ENCODE peak calls at places on chromosomes 4 and X, in nine cellular contexts. One of them, this sample, is unnamed.

GRCh38 chr4:169070895-169071218 is 60.8 kb upstream of the CBR4 start:
- DNase-seq in mesendoderm: peak
- DNase-seq in caudate nucleus: no peak
- DNase-seq in NCI-H1092: no peak
- DNase-seq in cardiac septum: no peak
- DNase-seq in nephron progenitor cell: no peak
- DNase-seq in T-helper 9 cell: no peak
- DNase-seq in activated naive CD4-positive, alpha-beta T cell treated with anti-CD3 and anti-CD28 coated beads, Interleukin-2, amount 50 U/mL, for 16 hours: no peak
- DNase-seq in astrocyte of the hippocampus: peak
- DNase-seq in this sample: no peak

GRCh38 chr4:184287697-184288255 is 70.1 kb upstream of the ENPP6 start:
- DNase-seq in mesendoderm: peak
- DNase-seq in caudate nucleus: no peak
- DNase-seq in NCI-H1092: no peak
- DNase-seq in cardiac septum: no peak
- DNase-seq in nephron progenitor cell: no peak
- DNase-seq in T-helper 9 cell: no peak
- DNase-seq in activated naive CD4-positive, alpha-beta T cell treated with anti-CD3 and anti-CD28 coated beads, Interleukin-2, amount 50 U/mL, for 16 hours: no peak
- DNase-seq in astrocyte of the hippocampus: peak
- DNase-seq in this sample: no peak

GRCh38 chr4:121764702-121765367 is at the start of gene SMIM43:
- DNase-seq in mesendoderm: peak
- DNase-seq in caudate nucleus: no peak
- DNase-seq in NCI-H1092: no peak
- DNase-seq in cardiac septum: no peak
- DNase-seq in nephron progenitor cell: peak
- DNase-seq in T-helper 9 cell: no peak
- DNase-seq in activated naive CD4-positive, alpha-beta T cell treated with anti-CD3 and anti-CD28 coated beads, Interleukin-2, amount 50 U/mL, for 16 hours: peak
- DNase-seq in astrocyte of the hippocampus: peak
- DNase-seq in this sample: no peak

GRCh38 chr4:151649461-151649860 is 111.3 kb downstream of the GATB start:
- DNase-seq in mesendoderm: no peak
- DNase-seq in caudate nucleus: no peak
- DNase-seq in NCI-H1092: no peak
- DNase-seq in cardiac septum: no peak
- DNase-seq in nephron progenitor cell: no peak
- DNase-seq in T-helper 9 cell: no peak
- DNase-seq in activated naive CD4-positive, alpha-beta T cell treated with anti-CD3 and anti-CD28 coated beads, Interleukin-2, amount 50 U/mL, for 16 hours: no peak
- DNase-seq in astrocyte of the hippocampus: no peak
- DNase-seq in this sample: no peak

GRCh38 chr4:29405151-29405550 is 1315.0 kb upstream of the PCDH7 start:
- DNase-seq in mesendoderm: no peak
- DNase-seq in caudate nucleus: no peak
- DNase-seq in NCI-H1092: no peak
- DNase-seq in cardiac septum: no peak
- DNase-seq in nephron progenitor cell: no peak
- DNase-seq in T-helper 9 cell: no peak
- DNase-seq in activated naive CD4-positive, alpha-beta T cell treated with anti-CD3 and anti-CD28 coated beads, Interleukin-2, amount 50 U/mL, for 16 hours: no peak
- DNase-seq in astrocyte of the hippocampus: no peak
- DNase-seq in this sample: no peak

GRCh38 chr4:25098964-25099843 is 61.0 kb downstream of the SEPSECS start:
- DNase-seq in mesendoderm: peak
- DNase-seq in caudate nucleus: no peak
- DNase-seq in NCI-H1092: peak
- DNase-seq in cardiac septum: peak
- DNase-seq in nephron progenitor cell: no peak
- DNase-seq in T-helper 9 cell: no peak
- DNase-seq in activated naive CD4-positive, alpha-beta T cell treated with anti-CD3 and anti-CD28 coated beads, Interleukin-2, amount 50 U/mL, for 16 hours: no peak
- DNase-seq in astrocyte of the hippocampus: peak
- DNase-seq in this sample: no peak

GRCh38 chr4:149961876-149962597 is 116.2 kb upstream of the DCLK2 start:
- DNase-seq in mesendoderm: no peak
- DNase-seq in caudate nucleus: no peak
- DNase-seq in NCI-H1092: no peak
- DNase-seq in cardiac septum: no peak
- DNase-seq in nephron progenitor cell: no peak
- DNase-seq in T-helper 9 cell: no peak
- DNase-seq in activated naive CD4-positive, alpha-beta T cell treated with anti-CD3 and anti-CD28 coated beads, Interleukin-2, amount 50 U/mL, for 16 hours: no peak
- DNase-seq in astrocyte of the hippocampus: peak
- DNase-seq in this sample: no peak

GRCh38 chrX:120380699-120381098 is 18.8 kb downstream of the ATP1B4 start:
- DNase-seq in mesendoderm: peak
- DNase-seq in caudate nucleus: no peak
- DNase-seq in NCI-H1092: no peak
- DNase-seq in cardiac septum: no peak
- DNase-seq in nephron progenitor cell: no peak
- DNase-seq in T-helper 9 cell: peak
- DNase-seq in activated naive CD4-positive, alpha-beta T cell treated with anti-CD3 and anti-CD28 coated beads, Interleukin-2, amount 50 U/mL, for 16 hours: no peak
- DNase-seq in astrocyte of the hippocampus: no peak
- DNase-seq in this sample: no peak

GRCh38 chr4:15352508-15352907 is 75.3 kb upstream of the C1QTNF7 start:
- DNase-seq in mesendoderm: no peak
- DNase-seq in caudate nucleus: no peak
- DNase-seq in NCI-H1092: no peak
- DNase-seq in cardiac septum: no peak
- DNase-seq in nephron progenitor cell: no peak
- DNase-seq in T-helper 9 cell: no peak
- DNase-seq in activated naive CD4-positive, alpha-beta T cell treated with anti-CD3 and anti-CD28 coated beads, Interleukin-2, amount 50 U/mL, for 16 hours: no peak
- DNase-seq in astrocyte of the hippocampus: no peak
- DNase-seq in this sample: no peak

GRCh38 chr4:45580306-45580705 is 543.5 kb downstream of the GABRG1 start:
- DNase-seq in mesendoderm: no peak
- DNase-seq in caudate nucleus: no peak
- DNase-seq in NCI-H1092: no peak
- DNase-seq in cardiac septum: no peak
- DNase-seq in nephron progenitor cell: no peak
- DNase-seq in T-helper 9 cell: no peak
- DNase-seq in activated naive CD4-positive, alpha-beta T cell treated with anti-CD3 and anti-CD28 coated beads, Interleukin-2, amount 50 U/mL, for 16 hours: no peak
- DNase-seq in astrocyte of the hippocampus: no peak
- DNase-seq in this sample: no peak

GRCh38 chrX:6053126-6053625 is 175.5 kb downstream of the NLGN4X start:
- DNase-seq in mesendoderm: no peak
- DNase-seq in caudate nucleus: no peak
- DNase-seq in NCI-H1092: peak
- DNase-seq in cardiac septum: no peak
- DNase-seq in nephron progenitor cell: no peak
- DNase-seq in T-helper 9 cell: no peak
- DNase-seq in activated naive CD4-positive, alpha-beta T cell treated with anti-CD3 and anti-CD28 coated beads, Interleukin-2, amount 50 U/mL, for 16 hours: no peak
- DNase-seq in astrocyte of the hippocampus: peak
- DNase-seq in this sample: no peak

GRCh38 chr4:156971623-156972369 is at the start of gene PDGFC:
- DNase-seq in mesendoderm: peak
- DNase-seq in caudate nucleus: peak
- DNase-seq in NCI-H1092: peak
- DNase-seq in cardiac septum: peak
- DNase-seq in nephron progenitor cell: peak
- DNase-seq in T-helper 9 cell: no peak
- DNase-seq in activated naive CD4-positive, alpha-beta T cell treated with anti-CD3 and anti-CD28 coated beads, Interleukin-2, amount 50 U/mL, for 16 hours: no peak
- DNase-seq in astrocyte of the hippocampus: peak
- DNase-seq in this sample: no peak

GRCh38 chr4:55326629-55327028 is 19.4 kb upstream of the SRD5A3 start:
- DNase-seq in mesendoderm: no peak
- DNase-seq in caudate nucleus: no peak
- DNase-seq in NCI-H1092: no peak
- DNase-seq in cardiac septum: no peak
- DNase-seq in nephron progenitor cell: no peak
- DNase-seq in T-helper 9 cell: no peak
- DNase-seq in activated naive CD4-positive, alpha-beta T cell treated with anti-CD3 and anti-CD28 coated beads, Interleukin-2, amount 50 U/mL, for 16 hours: no peak
- DNase-seq in astrocyte of the hippocampus: no peak
- DNase-seq in this sample: no peak

GRCh38 chrX:71301195-71301924 is at the start of gene ITGB1BP2:
- DNase-seq in mesendoderm: peak
- DNase-seq in caudate nucleus: no peak
- DNase-seq in NCI-H1092: no peak
- DNase-seq in cardiac septum: no peak
- DNase-seq in nephron progenitor cell: no peak
- DNase-seq in T-helper 9 cell: no peak
- DNase-seq in activated naive CD4-positive, alpha-beta T cell treated with anti-CD3 and anti-CD28 coated beads, Interleukin-2, amount 50 U/mL, for 16 hours: no peak
- DNase-seq in astrocyte of the hippocampus: peak
- DNase-seq in this sample: no peak

GRCh38 chr4:81466841-81467671 is 4.7 kb downstream of the RASGEF1B start:
- DNase-seq in mesendoderm: peak
- DNase-seq in caudate nucleus: peak
- DNase-seq in NCI-H1092: peak
- DNase-seq in cardiac septum: no peak
- DNase-seq in nephron progenitor cell: peak
- DNase-seq in T-helper 9 cell: peak
- DNase-seq in activated naive CD4-positive, alpha-beta T cell treated with anti-CD3 and anti-CD28 coated beads, Interleukin-2, amount 50 U/mL, for 16 hours: peak
- DNase-seq in astrocyte of the hippocampus: peak
- DNase-seq in this sample: peak

GRCh38 chr4:86965019-86965976 is 30.5 kb downstream of the AFF1 start:
- DNase-seq in mesendoderm: no peak
- DNase-seq in caudate nucleus: no peak
- DNase-seq in NCI-H1092: no peak
- DNase-seq in cardiac septum: no peak
- DNase-seq in nephron progenitor cell: no peak
- DNase-seq in T-helper 9 cell: no peak
- DNase-seq in activated naive CD4-positive, alpha-beta T cell treated with anti-CD3 and anti-CD28 coated beads, Interleukin-2, amount 50 U/mL, for 16 hours: no peak
- DNase-seq in astrocyte of the hippocampus: no peak
- DNase-seq in this sample: no peak

GRCh38 chrX:24124227-24124799 is 25.2 kb upstream of the ZFX start:
- DNase-seq in mesendoderm: no peak
- DNase-seq in caudate nucleus: no peak
- DNase-seq in NCI-H1092: no peak
- DNase-seq in cardiac septum: no peak
- DNase-seq in nephron progenitor cell: no peak
- DNase-seq in T-helper 9 cell: no peak
- DNase-seq in activated naive CD4-positive, alpha-beta T cell treated with anti-CD3 and anti-CD28 coated beads, Interleukin-2, amount 50 U/mL, for 16 hours: no peak
- DNase-seq in astrocyte of the hippocampus: no peak
- DNase-seq in this sample: no peak

GRCh38 chrX:120334603-120335002 is 23.3 kb upstream of the TMEM255A start:
- DNase-seq in mesendoderm: peak
- DNase-seq in caudate nucleus: no peak
- DNase-seq in NCI-H1092: no peak
- DNase-seq in cardiac septum: no peak
- DNase-seq in nephron progenitor cell: no peak
- DNase-seq in T-helper 9 cell: no peak
- DNase-seq in activated naive CD4-positive, alpha-beta T cell treated with anti-CD3 and anti-CD28 coated beads, Interleukin-2, amount 50 U/mL, for 16 hours: no peak
- DNase-seq in astrocyte of the hippocampus: no peak
- DNase-seq in this sample: no peak

GRCh38 chrX:109327271-109327670 is 154.6 kb downstream of the GUCY2F start:
- DNase-seq in mesendoderm: no peak
- DNase-seq in caudate nucleus: no peak
- DNase-seq in NCI-H1092: no peak
- DNase-seq in cardiac septum: no peak
- DNase-seq in nephron progenitor cell: no peak
- DNase-seq in T-helper 9 cell: no peak
- DNase-seq in activated naive CD4-positive, alpha-beta T cell treated with anti-CD3 and anti-CD28 coated beads, Interleukin-2, amount 50 U/mL, for 16 hours: no peak
- DNase-seq in astrocyte of the hippocampus: peak
- DNase-seq in this sample: no peak

GRCh38 chr4:79065262-79065661 is 126.0 kb upstream of the PAQR3 start:
- DNase-seq in mesendoderm: no peak
- DNase-seq in caudate nucleus: no peak
- DNase-seq in NCI-H1092: no peak
- DNase-seq in cardiac septum: no peak
- DNase-seq in nephron progenitor cell: no peak
- DNase-seq in T-helper 9 cell: no peak
- DNase-seq in activated naive CD4-positive, alpha-beta T cell treated with anti-CD3 and anti-CD28 coated beads, Interleukin-2, amount 50 U/mL, for 16 hours: no peak
- DNase-seq in astrocyte of the hippocampus: no peak
- DNase-seq in this sample: no peak

GRCh38 chr4:69524708-69525107 is 29.0 kb upstream of the UGT2B4 start:
- DNase-seq in mesendoderm: peak
- DNase-seq in caudate nucleus: no peak
- DNase-seq in NCI-H1092: no peak
- DNase-seq in cardiac septum: no peak
- DNase-seq in nephron progenitor cell: no peak
- DNase-seq in T-helper 9 cell: no peak
- DNase-seq in activated naive CD4-positive, alpha-beta T cell treated with anti-CD3 and anti-CD28 coated beads, Interleukin-2, amount 50 U/mL, for 16 hours: no peak
- DNase-seq in astrocyte of the hippocampus: no peak
- DNase-seq in this sample: no peak

GRCh38 chr4:153651041-153651960 is 32.8 kb upstream of the TLR2 start:
- DNase-seq in mesendoderm: peak
- DNase-seq in caudate nucleus: no peak
- DNase-seq in NCI-H1092: no peak
- DNase-seq in cardiac septum: peak
- DNase-seq in nephron progenitor cell: no peak
- DNase-seq in T-helper 9 cell: peak
- DNase-seq in activated naive CD4-positive, alpha-beta T cell treated with anti-CD3 and anti-CD28 coated beads, Interleukin-2, amount 50 U/mL, for 16 hours: peak
- DNase-seq in astrocyte of the hippocampus: peak
- DNase-seq in this sample: peak

GRCh38 chr4:17336524-17336941 is 175.4 kb downstream of the QDPR start:
- DNase-seq in mesendoderm: no peak
- DNase-seq in caudate nucleus: no peak
- DNase-seq in NCI-H1092: no peak
- DNase-seq in cardiac septum: no peak
- DNase-seq in nephron progenitor cell: no peak
- DNase-seq in T-helper 9 cell: peak
- DNase-seq in activated naive CD4-positive, alpha-beta T cell treated with anti-CD3 and anti-CD28 coated beads, Interleukin-2, amount 50 U/mL, for 16 hours: peak
- DNase-seq in astrocyte of the hippocampus: peak
- DNase-seq in this sample: peak

This sample was measured in activated effector memory CD4-positive, alpha-beta T cell treated with anti-CD3 and anti-CD28 coated beads, Interleukin-2, amount 50 U/mL, for 16 hours.